ENCODE peak calls at places on chromosomes 1 and 21, in seven cellular contexts. T is colonic mucosa, L is psoas muscle, A is mesendoderm, R is heart right ventricle, K is left ventricle myocardium inferior, Y is GM23338. J is an unnamed sample. For H3K4me1, the result is how much of the 10 kb centered on the place peaks cover.

GRCh38 chr1:68459796-68460195 is 10.0 kb upstream of the RPE65 start:
- DNase-seq in T (no peak), L (no peak), A (no peak), R (no peak), K (no peak), Y (no peak), J (no peak)

GRCh38 chr1:97844552-97845089 is 76.2 kb downstream of the DPYD start:
- DNase-seq in T (no peak), L (no peak), A (no peak), R (no peak), K (no peak), Y (no peak), J (no peak)

GRCh38 chr1:184219414-184219813 is 167.4 kb upstream of the C1orf21 start:
- DNase-seq in T (no peak), L (no peak), A (no peak), R (no peak), K (no peak), Y (no peak), J (no peak)

GRCh38 chr1:6700853-6701436 is 671 bp downstream of the DNAJC11 start:
- DNase-seq in T (no peak), L (no peak), A (peak), R (no peak), K (no peak), Y (no peak), J (no peak)

GRCh38 chr1:216937491-216937890 is 214.3 kb upstream of the ESRRG start:
- DNase-seq in T (no peak), L (no peak), A (no peak), R (no peak), K (no peak), Y (peak), J (no peak)

GRCh38 chr1:2195785-2196184 is 1.2 kb upstream of the FAAP20 start:
- DNase-seq in T (no peak), L (no peak), A (no peak), R (no peak), K (no peak), Y (no peak), J (no peak)

GRCh38 chr1:168980180-168980579 is 126.3 kb upstream of the ATP1B1 start:
- DNase-seq in T (no peak), L (no peak), A (no peak), R (no peak), K (no peak), Y (no peak), J (no peak)

GRCh38 chr1:98355656-98356384 is 305.7 kb upstream of the SNX7 start:
- DNase-seq in T (no peak), L (no peak), A (no peak), R (no peak), K (no peak), Y (no peak), J (no peak)

GRCh38 chr21:29144736-29145353 is 14.4 kb downstream of the MAP3K7CL start:
- DNase-seq in T (no peak), L (no peak), A (no peak), R (no peak), K (no peak), Y (no peak), J (no peak)

GRCh38 chr1:94947453-94947852 is 20.5 kb upstream of the CNN3 start:
- DNase-seq in T (no peak), L (no peak), A (no peak), R (no peak), K (no peak), Y (no peak), J (no peak)

GRCh38 chr1:186740324-186740723 is 60.1 kb upstream of the PTGS2 start:
- DNase-seq in T (no peak), L (no peak), A (no peak), R (no peak), K (no peak), Y (no peak), J (no peak)

GRCh38 chr21:46549650-46550049 is 55.2 kb downstream of the S100B start:
- DNase-seq in T (no peak), L (no peak), A (no peak), R (no peak), K (no peak), Y (no peak), J (peak)

GRCh38 chr1:19654386-19654785 is 10.3 kb downstream of the NBL1 start:
- DNase-seq in T (no peak), L (no peak), A (no peak), R (no peak), K (no peak), Y (no peak), J (no peak)

GRCh38 chr21:37074546-37074945 is 1.5 kb downstream of the TTC3 start:
- DNase-seq in T (no peak), L (no peak), A (no peak), R (no peak), K (no peak), Y (no peak), J (no peak)

GRCh38 chr1:221709854-221710253 is 32.0 kb downstream of the DUSP10 start:
- DNase-seq in T (no peak), L (no peak), A (no peak), R (no peak), K (no peak), Y (no peak), J (no peak)
- H3K4me1 ChIP-seq in T (under half), L (half or more), A (under half), R (under half), K (under half), Y (under half), J (under half)

GRCh38 chr1:150560576-150560975 is 11.4 kb downstream of the ADAMTSL4 start:
- DNase-seq in T (no peak), L (no peak), A (no peak), R (no peak), K (no peak), Y (peak), J (no peak)
- H3K4me3 ChIP-seq in T (peak), L (peak), A (no peak), R (peak), K (peak), Y (peak), J (peak)

DNA sequence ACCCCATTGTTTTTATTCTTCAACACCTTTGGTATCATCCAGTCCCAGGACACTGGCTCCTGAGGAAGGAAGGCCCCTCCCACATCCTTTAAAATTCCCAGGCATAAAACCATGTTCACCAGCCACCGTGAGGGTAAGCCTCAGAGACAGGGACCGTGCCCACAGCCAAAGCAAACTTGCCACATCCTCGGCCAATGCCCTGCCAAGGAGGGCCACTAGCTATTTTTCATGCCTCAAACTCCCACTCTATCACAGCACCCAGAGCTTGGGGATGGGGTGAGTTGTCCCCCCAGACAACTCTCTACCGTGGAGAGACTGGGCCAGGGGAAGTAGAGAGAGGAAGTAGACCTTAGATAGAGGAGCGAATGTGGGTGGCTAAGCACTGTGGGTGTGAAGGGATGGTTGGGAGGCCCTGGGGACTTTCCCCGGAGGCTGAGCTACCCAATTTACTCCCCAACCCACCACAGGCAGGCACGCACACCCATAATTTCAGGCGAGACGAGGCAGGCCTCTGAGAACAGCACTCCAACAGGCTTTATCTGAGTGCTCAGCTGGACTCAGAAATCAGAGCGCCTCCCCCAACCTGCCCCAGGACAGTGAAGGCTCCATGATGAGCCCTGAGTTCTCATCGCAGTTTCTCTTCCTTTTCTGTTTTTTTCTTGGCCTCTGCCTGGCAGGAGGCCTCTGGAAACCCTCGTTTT is 15.9 kb upstream of the BTG2 start:
- DNase-seq in T (peak), L (no peak), A (no peak), R (peak), K (no peak), Y (no peak), J (no peak)
- H3K4me1 ChIP-seq in T (under half), L (half or more), A (under half), R (under half), K (half or more), Y (under half), J (under half)

GRCh38 chr21:42614811-42615342 is 38.5 kb upstream of the PDE9A start:
- DNase-seq in T (peak), L (no peak), A (peak), R (no peak), K (no peak), Y (peak), J (no peak)

GRCh38 chr21:42611852-42612251 is 41.6 kb upstream of the PDE9A start:
- DNase-seq in T (no peak), L (no peak), A (no peak), R (no peak), K (no peak), Y (no peak), J (no peak)

GRCh38 chr21:42612390-42612789 is 41.0 kb upstream of the PDE9A start:
- DNase-seq in T (no peak), L (no peak), A (no peak), R (no peak), K (no peak), Y (no peak), J (no peak)

GRCh38 chr21:42614391-42614790 is 39.0 kb upstream of the PDE9A start:
- DNase-seq in T (no peak), L (no peak), A (no peak), R (no peak), K (no peak), Y (no peak), J (no peak)

GRCh38 chr21:42613756-42614155 is 39.7 kb upstream of the PDE9A start:
- DNase-seq in T (no peak), L (no peak), A (no peak), R (no peak), K (no peak), Y (no peak), J (no peak)
- H3K4me3 ChIP-seq in T (no peak), L (no peak), A (no peak), R (no peak), K (no peak), Y (no peak), J (no peak)

GRCh38 chr1:10899490-10900264 is 103.2 kb upstream of the CASZ1 start:
- DNase-seq in T (no peak), L (no peak), A (no peak), R (no peak), K (no peak), Y (no peak), J (no peak)

GRCh38 chr1:10897981-10898728 is 101.7 kb upstream of the CASZ1 start:
- DNase-seq in T (no peak), L (no peak), A (no peak), R (no peak), K (no peak), Y (no peak), J (peak)

GRCh38 chr1:10897321-10897980 is 101.0 kb upstream of the CASZ1 start:
- DNase-seq in T (no peak), L (no peak), A (no peak), R (no peak), K (no peak), Y (no peak), J (peak)

GRCh38 chr1:10898921-10899320 is 102.5 kb upstream of the CASZ1 start:
- DNase-seq in T (no peak), L (no peak), A (no peak), R (no peak), K (no peak), Y (no peak), J (no peak)

DNA sequence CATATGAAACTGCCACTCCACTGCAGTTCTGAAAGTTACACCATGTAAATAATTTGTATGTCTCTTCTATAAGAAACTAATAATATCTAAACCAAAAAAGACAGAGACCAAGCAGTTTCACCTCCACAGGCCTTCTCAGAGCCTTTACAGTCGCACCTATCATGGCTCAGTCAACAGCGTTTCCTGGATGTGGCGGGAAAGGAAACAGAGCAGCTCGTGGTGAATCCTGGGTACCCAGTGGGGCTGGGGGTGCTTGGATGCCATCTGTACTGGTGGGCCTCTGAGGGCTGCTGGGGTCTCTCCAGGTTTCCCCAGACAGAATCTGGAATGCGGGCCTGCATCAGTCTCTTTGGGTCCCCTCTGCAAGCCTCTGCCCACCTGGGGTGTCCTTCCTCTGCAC is 100.2 kb upstream of the CASZ1 start:
- DNase-seq in T (no peak), L (no peak), A (no peak), R (no peak), K (no peak), Y (no peak), J (no peak)
- H3K4me1 ChIP-seq in T (under half), L (under half), A (under half), R (under half), K (under half), Y (under half), J (under half)

GRCh38 chr1:171488190-171488929 is 3.0 kb downstream of the PRRC2C start:
- DNase-seq in T (no peak), L (no peak), A (no peak), R (no peak), K (no peak), Y (no peak), J (no peak)
- H3K4me3 ChIP-seq in T (no peak), L (no peak), A (no peak), R (peak), K (no peak), Y (peak), J (no peak)

GRCh38 chr1:115136706-115137105 is 47.4 kb upstream of the TSPAN2 start:
- DNase-seq in T (no peak), L (no peak), A (no peak), R (no peak), K (no peak), Y (no peak), J (no peak)
- H3K4me1 ChIP-seq in T (under half), L (under half), A (under half), R (under half), K (under half), Y (under half), J (under half)

GRCh38 chr1:194658090-194658439 is 1471.7 kb upstream of the B3GALT2 start:
- DNase-seq in T (no peak), L (no peak), A (no peak), R (no peak), K (no peak), Y (no peak), J (no peak)
- H3K4me3 ChIP-seq in T (no peak), L (no peak), A (no peak), R (no peak), K (no peak), Y (no peak), J (no peak)

GRCh38 chr1:17585266-17585987 is 45.9 kb downstream of the ARHGEF10L start:
- DNase-seq in T (no peak), L (no peak), A (no peak), R (no peak), K (no peak), Y (no peak), J (no peak)
- H3K4me1 ChIP-seq in T (under half), L (under half), A (under half), R (under half), K (under half), Y (half or more), J (under half)

J was measured in right cardiac atrium.